ENCODE peak calls at places on chromosomes 4 and X, in six cellular contexts. E is Jurkat, Clone E6-1; V is suprapubic skin; C is caudate nucleus; N is mammary epithelial cell; R is HT1080. G is an unnamed sample.

GRCh38 chr4:2818351-2818939 is 25.2 kb upstream of the ADD1 start:
- DNase-seq in E (no peak), N (no peak), V (no peak), C (no peak), R (no peak), G (no peak)

GRCh38 chrX:17082831-17083230 is 136.4 kb downstream of the REPS2 start:
- DNase-seq in V (no peak), N (peak), C (no peak), R (peak), E (peak), G (no peak)

GRCh38 chrX:1391370-1391706 is 575 bp downstream of the SLC25A6 start:
- DNase-seq in N (no peak), E (no peak), C (no peak), R (no peak), V (no peak), G (no peak)

GRCh38 chr4:136505020-136505419 is 1027.3 kb downstream of the PCDH18 start:
- DNase-seq in C (no peak), E (no peak), N (peak), V (no peak), R (peak), G (no peak)

GRCh38 chr4:119490335-119490734 is 138.3 kb downstream of the PDE5A start:
- DNase-seq in C (no peak), N (no peak), V (no peak), E (peak), R (peak), G (no peak)

GRCh38 chrX:16033336-16033735 is 90.0 kb upstream of the GRPR start:
- DNase-seq in R (no peak), E (no peak), V (no peak), N (no peak), C (no peak), G (no peak)

GRCh38 chrX:38558681-38559080 is 2.7 kb upstream of the TSPAN7 start:
- DNase-seq in N (peak), R (no peak), V (no peak), E (no peak), C (no peak), G (peak)

GRCh38 chr4:98557497-98557896 is 100.9 kb downstream of the TSPAN5 start:
- DNase-seq in V (no peak), N (peak), R (peak), C (no peak), E (no peak), G (no peak)

GRCh38 chrX:1516596-1517104 is 20.3 kb downstream of the P2RY8 start:
- DNase-seq in V (peak), E (no peak), N (no peak), C (no peak), R (no peak), G (no peak)

GRCh38 chrX:31397119-31397518 is 325.3 kb upstream of the FTHL17 start:
- DNase-seq in R (peak), C (no peak), V (no peak), N (peak), E (no peak), G (no peak)

GRCh38 chr4:2402053-2402452 is 16.4 kb downstream of the ZFYVE28 start:
- DNase-seq in V (no peak), E (no peak), C (peak), N (peak), R (no peak), G (no peak)

GRCh38 chr4:38095691-38096090 is 135.5 kb downstream of the PTTG2 start:
- DNase-seq in N (no peak), E (no peak), C (no peak), R (no peak), V (no peak), G (no peak)

GRCh38 chr4:6834867-6835266 is 52.3 kb downstream of the KIAA0232 start:
- DNase-seq in C (no peak), N (peak), E (no peak), V (no peak), R (peak), G (no peak)

GRCh38 chr4:140706665-140707064 is 49.5 kb downstream of the TBC1D9 start:
- DNase-seq in C (no peak), E (no peak), N (no peak), R (no peak), V (no peak), G (no peak)

GRCh38 chr4:145808848-145809512 is 129.0 kb downstream of the C4orf51 start:
- DNase-seq in N (no peak), R (no peak), E (no peak), C (no peak), V (no peak), G (no peak)

GRCh38 chr4:67929447-67929846 is 33.8 kb downstream of the TMPRSS11A start:
- DNase-seq in N (peak), E (no peak), R (peak), V (no peak), C (no peak), G (no peak)

GRCh38 chr4:73067971-73068394 is 1.5 kb downstream of the COX18 start:
- DNase-seq in N (no peak), V (no peak), R (peak), C (no peak), E (no peak), G (no peak)

GRCh38 chr4:19514276-19515070 is 737.2 kb upstream of the SLIT2 start:
- DNase-seq in N (no peak), V (no peak), E (no peak), C (no peak), R (no peak), G (no peak)

GRCh38 chrX:152632445-152633097 is 5.1 kb upstream of the GABRQ start:
- DNase-seq in N (peak), C (no peak), R (peak), E (peak), V (no peak), G (no peak)

GRCh38 chr4:173370477-173371291 is at the start of gene SAP30:
- DNase-seq in R (peak), C (peak), V (peak), N (peak), E (peak), G (peak)

GRCh38 chr4:8770518-8771257 is 101.0 kb downstream of the HMX1 start:
- DNase-seq in R (no peak), N (no peak), E (peak), V (peak), C (no peak), G (peak)

GRCh38 chrX:118178450-118178849 is 61.8 kb upstream of the KLHL13 start:
- DNase-seq in N (no peak), E (no peak), V (no peak), C (no peak), R (no peak), G (no peak)

G was measured in RWPE2.